ENCODE peak calls at places on chromosomes 11 and 22, in seven cellular contexts. One of them, this sample, is unnamed.

GRCh38 chr11:2376751-2377451 is at the start of gene CD81:
- DNase-seq in Panc1: no peak
- DNase-seq in A549: peak
- DNase-seq in Caco-2: no peak
- DNase-seq in colonic mucosa: peak
- DNase-seq in lower leg skin: peak
- DNase-seq in heart right ventricle: no peak
- DNase-seq in this sample: no peak

GRCh38 chr11:43408277-43408676 is 49.6 kb downstream of the TTC17 start:
- DNase-seq in Panc1: no peak
- DNase-seq in A549: no peak
- DNase-seq in Caco-2: no peak
- DNase-seq in colonic mucosa: no peak
- DNase-seq in lower leg skin: no peak
- DNase-seq in heart right ventricle: no peak
- DNase-seq in this sample: no peak

GRCh38 chr22:20531404-20532181 is 24.2 kb downstream of the MED15 start:
- DNase-seq in Panc1: no peak
- DNase-seq in A549: peak
- DNase-seq in Caco-2: no peak
- DNase-seq in colonic mucosa: peak
- DNase-seq in lower leg skin: peak
- DNase-seq in heart right ventricle: peak
- DNase-seq in this sample: peak

GRCh38 chr11:10688401-10688800 is 5.2 kb downstream of the IRAG1 start:
- DNase-seq in Panc1: no peak
- DNase-seq in A549: no peak
- DNase-seq in Caco-2: no peak
- DNase-seq in colonic mucosa: no peak
- DNase-seq in lower leg skin: no peak
- DNase-seq in heart right ventricle: no peak
- DNase-seq in this sample: no peak

GRCh38 chr11:18956630-18957029 is 17.4 kb upstream of the MRGPRX1 start:
- DNase-seq in Panc1: no peak
- DNase-seq in A549: no peak
- DNase-seq in Caco-2: no peak
- DNase-seq in colonic mucosa: no peak
- DNase-seq in lower leg skin: no peak
- DNase-seq in heart right ventricle: no peak
- DNase-seq in this sample: no peak

GRCh38 chr22:38176170-38176741 is 5.4 kb downstream of the PLA2G6 start:
- DNase-seq in Panc1: no peak
- DNase-seq in A549: no peak
- DNase-seq in Caco-2: no peak
- DNase-seq in colonic mucosa: no peak
- DNase-seq in lower leg skin: peak
- DNase-seq in heart right ventricle: peak
- DNase-seq in this sample: peak

GRCh38 chr11:48000432-48000831 is 20.1 kb downstream of the PTPRJ start:
- DNase-seq in Panc1: no peak
- DNase-seq in A549: no peak
- DNase-seq in Caco-2: no peak
- DNase-seq in colonic mucosa: no peak
- DNase-seq in lower leg skin: no peak
- DNase-seq in heart right ventricle: no peak
- DNase-seq in this sample: no peak

GRCh38 chr11:2521681-2522630 is 77.1 kb downstream of the KCNQ1 start:
- DNase-seq in Panc1: no peak
- DNase-seq in A549: no peak
- DNase-seq in Caco-2: peak
- DNase-seq in colonic mucosa: peak
- DNase-seq in lower leg skin: peak
- DNase-seq in heart right ventricle: no peak
- DNase-seq in this sample: peak

GRCh38 chr11:77141034-77141433 is 13.0 kb downstream of the MYO7A start:
- DNase-seq in Panc1: no peak
- DNase-seq in A549: peak
- DNase-seq in Caco-2: no peak
- DNase-seq in colonic mucosa: no peak
- DNase-seq in lower leg skin: no peak
- DNase-seq in heart right ventricle: no peak
- DNase-seq in this sample: no peak

GRCh38 chr11:43835104-43835503 is 45.5 kb upstream of the ALKBH3 start:
- DNase-seq in Panc1: no peak
- DNase-seq in A549: no peak
- DNase-seq in Caco-2: no peak
- DNase-seq in colonic mucosa: no peak
- DNase-seq in lower leg skin: no peak
- DNase-seq in heart right ventricle: no peak
- DNase-seq in this sample: no peak

GRCh38 chr11:19938051-19938856 is 222.0 kb downstream of the DBX1 start:
- DNase-seq in Panc1: no peak
- DNase-seq in A549: peak
- DNase-seq in Caco-2: peak
- DNase-seq in colonic mucosa: peak
- DNase-seq in lower leg skin: no peak
- DNase-seq in heart right ventricle: peak
- DNase-seq in this sample: peak

GRCh38 chr22:39664485-39665200 is 94.1 kb downstream of the CACNA1I start:
- DNase-seq in Panc1: no peak
- DNase-seq in A549: no peak
- DNase-seq in Caco-2: peak
- DNase-seq in colonic mucosa: peak
- DNase-seq in lower leg skin: no peak
- DNase-seq in heart right ventricle: no peak
- DNase-seq in this sample: no peak

GRCh38 chr22:42340695-42341383 is 70.4 kb upstream of the TCF20 start:
- DNase-seq in Panc1: no peak
- DNase-seq in A549: no peak
- DNase-seq in Caco-2: no peak
- DNase-seq in colonic mucosa: no peak
- DNase-seq in lower leg skin: no peak
- DNase-seq in heart right ventricle: no peak
- DNase-seq in this sample: no peak

GRCh38 chr11:47414685-47415070 is 6.3 kb downstream of the SLC39A13 start:
- DNase-seq in Panc1: no peak
- DNase-seq in A549: no peak
- DNase-seq in Caco-2: no peak
- DNase-seq in colonic mucosa: no peak
- DNase-seq in lower leg skin: no peak
- DNase-seq in heart right ventricle: no peak
- DNase-seq in this sample: no peak

GRCh38 chr11:35352107-35352888 is 67.1 kb downstream of the SLC1A2 start:
- DNase-seq in Panc1: no peak
- DNase-seq in A549: no peak
- DNase-seq in Caco-2: no peak
- DNase-seq in colonic mucosa: no peak
- DNase-seq in lower leg skin: no peak
- DNase-seq in heart right ventricle: peak
- DNase-seq in this sample: peak

GRCh38 chr11:940496-941135 is 14.9 kb downstream of the AP2A2 start:
- DNase-seq in Panc1: no peak
- DNase-seq in A549: no peak
- DNase-seq in Caco-2: no peak
- DNase-seq in colonic mucosa: no peak
- DNase-seq in lower leg skin: no peak
- DNase-seq in heart right ventricle: no peak
- DNase-seq in this sample: no peak

GRCh38 chr11:62127941-62128770 is 4.3 kb downstream of the INCENP start:
- DNase-seq in Panc1: no peak
- DNase-seq in A549: no peak
- DNase-seq in Caco-2: no peak
- DNase-seq in colonic mucosa: no peak
- DNase-seq in lower leg skin: peak
- DNase-seq in heart right ventricle: no peak
- DNase-seq in this sample: no peak

GRCh38 chr11:20770421-20770935 is 101.1 kb downstream of the NELL1 start:
- DNase-seq in Panc1: no peak
- DNase-seq in A549: no peak
- DNase-seq in Caco-2: no peak
- DNase-seq in colonic mucosa: no peak
- DNase-seq in lower leg skin: no peak
- DNase-seq in heart right ventricle: no peak
- DNase-seq in this sample: no peak

GRCh38 chr22:46883547-46883946 is 121.1 kb downstream of the TBC1D22A start:
- DNase-seq in Panc1: no peak
- DNase-seq in A549: no peak
- DNase-seq in Caco-2: no peak
- DNase-seq in colonic mucosa: no peak
- DNase-seq in lower leg skin: peak
- DNase-seq in heart right ventricle: no peak
- DNase-seq in this sample: no peak

GRCh38 chr11:35337919-35338316 is 81.4 kb downstream of the SLC1A2 start:
- DNase-seq in Panc1: no peak
- DNase-seq in A549: no peak
- DNase-seq in Caco-2: no peak
- DNase-seq in colonic mucosa: no peak
- DNase-seq in lower leg skin: no peak
- DNase-seq in heart right ventricle: no peak
- DNase-seq in this sample: no peak

GRCh38 chr11:45748801-45749200 is 56.1 kb upstream of the SLC35C1 start:
- DNase-seq in Panc1: no peak
- DNase-seq in A549: no peak
- DNase-seq in Caco-2: no peak
- DNase-seq in colonic mucosa: no peak
- DNase-seq in lower leg skin: no peak
- DNase-seq in heart right ventricle: no peak
- DNase-seq in this sample: no peak

GRCh38 chr22:40666151-40666848 is 13.0 kb upstream of the MCHR1 start:
- DNase-seq in Panc1: no peak
- DNase-seq in A549: no peak
- DNase-seq in Caco-2: no peak
- DNase-seq in colonic mucosa: no peak
- DNase-seq in lower leg skin: no peak
- DNase-seq in heart right ventricle: peak
- DNase-seq in this sample: peak

GRCh38 chr11:95545116-95545875 is 244.3 kb downstream of the FAM76B start:
- DNase-seq in Panc1: no peak
- DNase-seq in A549: no peak
- DNase-seq in Caco-2: no peak
- DNase-seq in colonic mucosa: no peak
- DNase-seq in lower leg skin: no peak
- DNase-seq in heart right ventricle: no peak
- DNase-seq in this sample: no peak

GRCh38 chr11:6497069-6497839 is at the start of gene DNHD1:
- DNase-seq in Panc1: no peak
- DNase-seq in A549: no peak
- DNase-seq in Caco-2: no peak
- DNase-seq in colonic mucosa: no peak
- DNase-seq in lower leg skin: peak
- DNase-seq in heart right ventricle: no peak
- DNase-seq in this sample: no peak
- H3K4me3 ChIP-seq in Panc1: no peak
- H3K4me3 ChIP-seq in A549: no peak
- H3K4me3 ChIP-seq in Caco-2: no peak
- H3K4me3 ChIP-seq in colonic mucosa: no peak
- H3K4me3 ChIP-seq in lower leg skin: no peak
- H3K4me3 ChIP-seq in heart right ventricle: no peak
- H3K4me3 ChIP-seq in this sample: peak

DNA sequence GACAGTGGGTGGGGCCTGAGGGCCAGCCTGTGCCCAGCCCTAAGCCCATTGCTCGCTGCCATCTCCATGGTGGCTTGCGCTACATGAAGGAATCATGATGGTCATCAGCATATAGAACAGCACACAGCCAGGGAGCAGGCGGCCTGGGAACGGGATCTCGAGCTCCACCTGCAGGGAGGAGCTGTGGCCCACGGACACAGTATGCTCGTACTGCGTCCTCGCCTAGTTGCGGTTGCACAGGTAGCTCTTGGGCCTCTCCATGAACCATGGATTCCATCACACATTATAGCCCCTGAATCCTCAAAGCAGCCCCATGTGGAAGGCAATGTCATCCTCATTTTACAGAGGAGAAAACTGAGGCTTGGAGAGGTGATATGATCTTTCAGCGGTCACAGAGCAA is 15.1 kb downstream of the SEC14L4 start:
- DNase-seq in Panc1: no peak
- DNase-seq in A549: no peak
- DNase-seq in Caco-2: peak
- DNase-seq in colonic mucosa: no peak
- DNase-seq in lower leg skin: no peak
- DNase-seq in heart right ventricle: no peak
- DNase-seq in this sample: no peak
- TF ChIP-seq CTCF in Panc1: peak
- TF ChIP-seq CTCF in A549: no peak
- TF ChIP-seq CTCF in Caco-2: peak
- TF ChIP-seq CTCF in colonic mucosa: peak
- TF ChIP-seq CTCF in lower leg skin: no peak
- TF ChIP-seq CTCF in heart right ventricle: no peak
- TF ChIP-seq CTCF in this sample: no peak

GRCh38 chr11:12989428-12990242 is 19.5 kb upstream of the RASSF10 start:
- DNase-seq in Panc1: no peak
- DNase-seq in A549: no peak
- DNase-seq in Caco-2: no peak
- DNase-seq in colonic mucosa: no peak
- DNase-seq in lower leg skin: no peak
- DNase-seq in heart right ventricle: no peak
- DNase-seq in this sample: no peak
- H3K4me3 ChIP-seq in Panc1: no peak
- H3K4me3 ChIP-seq in A549: no peak
- H3K4me3 ChIP-seq in Caco-2: no peak
- H3K4me3 ChIP-seq in colonic mucosa: no peak
- H3K4me3 ChIP-seq in lower leg skin: no peak
- H3K4me3 ChIP-seq in heart right ventricle: no peak
- H3K4me3 ChIP-seq in this sample: no peak

GRCh38 chr11:5203366-5203765 is 2.9 kb upstream of the OR51V1 start:
- DNase-seq in Panc1: no peak
- DNase-seq in A549: no peak
- DNase-seq in Caco-2: no peak
- DNase-seq in colonic mucosa: no peak
- DNase-seq in lower leg skin: no peak
- DNase-seq in heart right ventricle: no peak
- DNase-seq in this sample: no peak

GRCh38 chr11:5210376-5210885 is 9.9 kb upstream of the OR51V1 start:
- DNase-seq in Panc1: no peak
- DNase-seq in A549: no peak
- DNase-seq in Caco-2: no peak
- DNase-seq in colonic mucosa: no peak
- DNase-seq in lower leg skin: no peak
- DNase-seq in heart right ventricle: no peak
- DNase-seq in this sample: no peak

GRCh38 chr11:5200582-5200981 is at the start of gene OR51V1:
- DNase-seq in Panc1: no peak
- DNase-seq in A549: no peak
- DNase-seq in Caco-2: no peak
- DNase-seq in colonic mucosa: no peak
- DNase-seq in lower leg skin: no peak
- DNase-seq in heart right ventricle: no peak
- DNase-seq in this sample: no peak

DNA sequence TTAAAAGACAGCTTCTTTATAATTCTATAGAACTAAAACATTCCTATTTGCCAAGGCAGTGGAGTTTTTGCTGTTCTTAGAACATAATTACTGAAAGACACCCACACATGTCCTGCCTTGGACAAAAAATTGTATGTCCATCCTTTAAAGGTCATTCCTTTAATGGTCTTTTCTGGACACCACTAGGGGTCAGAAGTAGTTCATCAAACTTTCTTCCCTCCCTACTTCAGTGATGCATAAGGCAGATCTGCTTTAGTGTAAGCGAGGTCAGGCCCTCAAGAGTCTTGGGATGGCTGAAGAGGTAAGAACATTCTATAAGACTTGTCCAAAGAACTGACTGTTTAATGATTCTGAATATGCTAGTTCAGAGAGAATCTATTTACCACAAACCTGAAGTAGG is 4.3 kb upstream of the OR51V1 start:
- DNase-seq in Panc1: peak
- DNase-seq in A549: peak
- DNase-seq in Caco-2: peak
- DNase-seq in colonic mucosa: no peak
- DNase-seq in lower leg skin: no peak
- DNase-seq in heart right ventricle: no peak
- DNase-seq in this sample: no peak
- TF ChIP-seq CTCF in Panc1: peak
- TF ChIP-seq CTCF in A549: peak
- TF ChIP-seq CTCF in Caco-2: peak
- TF ChIP-seq CTCF in colonic mucosa: no peak
- TF ChIP-seq CTCF in lower leg skin: no peak
- TF ChIP-seq CTCF in heart right ventricle: peak
- TF ChIP-seq CTCF in this sample: peak

This sample was measured in left ventricle myocardium inferior.